ENCODE peak calls at places on chromosomes 13 and 19, in ten cellular contexts. X is AG09309; A is CD4-positive, alpha-beta memory T cell; E is stimulated activated effector memory CD8-positive, alpha-beta T cell treated with anti-CD3 and anti-CD28 coated beads, Interleukin-12 subunit alpha, Interleukin-12 subunit beta, amount 100 ng/mL, for 72 hours; Z is GM13977; D is RPMI8226; H is globus pallidus; I is esophagus squamous epithelium; V is NCI-H2107; Q is RWPE1. K is an unnamed sample.

GRCh38 chr13:32316030-32316344 is 679 bp downstream of the BRCA2 start:
- DNase-seq in E (no peak), D (no peak), I (no peak), V (no peak), Z (peak; percentile 47), A (no peak), X (no peak), Q (no peak), H (no peak), K (no peak)

GRCh38 chr19:40771101-40771539 is 4.2 kb upstream of the MIA start:
- DNase-seq in H (no peak), I (no peak), Q (no peak), E (no peak), D (no peak), X (no peak), Z (no peak), A (peak; percentile 34), V (no peak), K (no peak)

GRCh38 chr13:28318418-28318995 is 176.4 kb downstream of the FLT1 start:
- DNase-seq in Q (no peak), D (peak; percentile 13), I (no peak), V (no peak), H (no peak), E (no peak), A (no peak), X (no peak), Z (no peak), K (no peak)

GRCh38 chr13:41059466-41059865 is 1.8 kb upstream of the WBP4 start:
- DNase-seq in H (peak; percentile 62), A (no peak), X (no peak), Z (no peak), E (no peak), I (no peak), V (no peak), Q (no peak), D (peak; percentile 31), K (no peak)

GRCh38 chr19:46413262-46414031 is at the start of gene CCDC8:
- DNase-seq in A (no peak), Q (peak; percentile 81), Z (no peak), D (no peak), E (no peak), H (no peak), I (no peak), V (no peak), X (peak; percentile 64), K (no peak)

GRCh38 chr19:40521276-40521675 is 54.5 kb downstream of the SPTBN4 start:
- DNase-seq in X (peak; percentile 11), V (no peak), Q (no peak), A (no peak), D (peak; percentile 43), E (no peak), H (no peak), I (no peak), Z (no peak), K (no peak)

GRCh38 chr19:28985201-28985600 is 227.8 kb downstream of the UQCRFS1 start:
- DNase-seq in D (no peak), Q (no peak), E (no peak), A (no peak), H (no peak), X (no peak), Z (no peak), I (no peak), V (no peak), K (no peak)

GRCh38 chr19:48798937-48799336 is 11.9 kb downstream of the BCAT2 start:
- DNase-seq in D (no peak), Q (no peak), Z (no peak), A (no peak), V (no peak), E (no peak), I (no peak), X (no peak), H (no peak), K (no peak)

GRCh38 chr19:51514866-51515481 is 13.4 kb upstream of the SIGLEC12 start:
- DNase-seq in Z (peak; percentile 69), V (peak; percentile 9), I (no peak), H (peak; percentile 49), Q (peak; percentile 44), A (peak; percentile 33), D (peak; percentile 67), E (peak; percentile 51), X (peak; percentile 3), K (peak; percentile 29)

GRCh38 chr13:98976338-98976737 is 1.5 kb downstream of the DOCK9 start:
- DNase-seq in E (no peak), H (peak; percentile 54), V (no peak), D (no peak), A (no peak), Q (no peak), X (no peak), Z (no peak), I (no peak), K (no peak)

K was measured in HS-5.